ENCODE peak calls at places on chromosomes 1 and 21, in six cellular contexts. Y is RWPE2; J is RWPE1; N is NCI-H1048; S is T-helper 2 cell; U is CD8-positive, alpha-beta T cell. P is an unnamed sample.

GRCh38 chr1:55423376-55423775 is 208.2 kb upstream of the USP24 start:
- DNase-seq in Y (no peak), J (no peak), S (no peak), N (no peak), U (no peak), P (no peak)

GRCh38 chr21:31132574-31133242 is 94.4 kb upstream of the KRTAP19-8 start:
- DNase-seq in N (no peak), J (no peak), S (peak), Y (no peak), U (peak), P (peak)

GRCh38 chr1:58768332-58768731 is 15.5 kb downstream of the JUN start:
- DNase-seq in N (no peak), J (no peak), U (no peak), Y (no peak), S (no peak), P (no peak)

GRCh38 chr21:39334611-39335010 is 14.3 kb downstream of the HMGN1 start:
- DNase-seq in J (no peak), U (no peak), Y (no peak), N (no peak), S (no peak), P (no peak)

GRCh38 chr1:180252638-180253536 is 22.8 kb downstream of the LHX4 start:
- DNase-seq in S (peak), U (peak), J (peak), Y (no peak), N (peak), P (peak)

GRCh38 chr1:187685338-187685737 is 856.6 kb downstream of the PLA2G4A start:
- DNase-seq in Y (no peak), U (no peak), J (peak), N (no peak), S (no peak), P (peak)

GRCh38 chr21:32336711-32337110 is 38.1 kb downstream of the MRAP start:
- DNase-seq in S (no peak), J (peak), N (no peak), U (no peak), Y (no peak), P (peak)

GRCh38 chr1:205739348-205740160 is 10.4 kb downstream of the NUCKS1 start:
- DNase-seq in N (no peak), S (no peak), U (no peak), J (no peak), Y (no peak), P (peak)

GRCh38 chr1:92484472-92485373 is 2.0 kb downstream of the GFI1 start:
- DNase-seq in J (no peak), Y (peak), U (peak), S (peak), N (no peak), P (no peak)

GRCh38 chr21:21750124-21750825 is 752.1 kb downstream of the NCAM2 start:
- DNase-seq in U (no peak), S (no peak), N (no peak), J (no peak), Y (no peak), P (no peak)

GRCh38 chr1:151145158-151146071 is 1.0 kb downstream of the SEMA6C start:
- DNase-seq in Y (no peak), U (peak), N (no peak), J (no peak), S (peak), P (no peak)

GRCh38 chr1:26822737-26823395 is 3.6 kb upstream of the ZDHHC18 start:
- DNase-seq in J (no peak), S (no peak), Y (no peak), U (no peak), N (no peak), P (no peak)

GRCh38 chr1:211920141-211920572 is 89.6 kb upstream of the LPGAT1 start:
- DNase-seq in Y (no peak), U (no peak), J (no peak), S (no peak), N (no peak), P (peak)

GRCh38 chr1:31753623-31754349 is 10.4 kb downstream of the ADGRB2 start:
- DNase-seq in Y (no peak), N (no peak), J (peak), S (no peak), U (no peak), P (no peak)

GRCh38 chr1:50347933-50348332 is 75.3 kb downstream of the DMRTA2 start:
- DNase-seq in J (no peak), N (no peak), Y (no peak), U (no peak), S (no peak), P (no peak)

GRCh38 chr1:74679811-74680210 is 6.2 kb upstream of the ERICH3 start:
- DNase-seq in U (no peak), J (no peak), N (no peak), Y (no peak), S (no peak), P (peak)

GRCh38 chr1:230861489-230861888 is 6.8 kb downstream of the C1orf198 start:
- DNase-seq in N (no peak), U (no peak), J (no peak), Y (no peak), S (no peak), P (no peak)

GRCh38 chr21:27536319-27536718 is 569.4 kb upstream of the ADAMTS5 start:
- DNase-seq in Y (no peak), N (no peak), U (no peak), J (no peak), S (no peak), P (peak)

GRCh38 chr21:35697321-35697808 is 363.0 kb downstream of the SETD4 start:
- DNase-seq in N (no peak), U (no peak), S (no peak), J (no peak), Y (no peak), P (peak)

GRCh38 chr1:45840704-45841103 is 37.3 kb downstream of the MAST2 start:
- DNase-seq in Y (no peak), S (no peak), J (no peak), U (no peak), N (no peak), P (no peak)

GRCh38 chr1:26285366-26286063 is 5.6 kb downstream of the SH3BGRL3 start:
- DNase-seq in J (no peak), U (peak), N (no peak), S (peak), Y (peak), P (no peak)

GRCh38 chr1:60899464-60899863 is 182.9 kb upstream of the NFIA start:
- DNase-seq in S (peak), Y (no peak), J (no peak), U (no peak), N (no peak), P (no peak)

GRCh38 chr1:180136968-180137356 is 17.7 kb upstream of the QSOX1 start:
- DNase-seq in U (no peak), J (no peak), N (no peak), S (no peak), Y (no peak), P (no peak)

GRCh38 chr1:53627031-53627430 is 111.9 kb downstream of the GLIS1 start:
- DNase-seq in Y (no peak), U (peak), J (no peak), S (no peak), N (no peak), P (no peak)

GRCh38 chr1:210800756-210801155 is 333.2 kb downstream of the KCNH1 start:
- DNase-seq in N (no peak), J (no peak), U (no peak), S (no peak), Y (no peak), P (no peak)

GRCh38 chr1:17561252-17561558 is 21.7 kb downstream of the ARHGEF10L start:
- DNase-seq in N (no peak), J (no peak), S (no peak), Y (no peak), U (no peak), P (peak)

GRCh38 chr1:199786695-199787094 is 240.8 kb upstream of the NR5A2 start:
- DNase-seq in S (no peak), N (no peak), J (no peak), U (no peak), Y (no peak), P (no peak)

GRCh38 chr1:1877852-1878436 is 12.9 kb downstream of the GNB1 start:
- DNase-seq in U (no peak), N (no peak), S (no peak), Y (no peak), J (no peak), P (no peak)

GRCh38 chr1:211352985-211353515 is 26.4 kb downstream of the TRAF5 start:
- DNase-seq in J (peak), U (peak), N (no peak), Y (no peak), S (peak), P (no peak)

GRCh38 chr1:94207695-94208094 is 29.7 kb downstream of the ARHGAP29 start:
- DNase-seq in Y (no peak), N (no peak), S (no peak), J (no peak), U (no peak), P (no peak)

GRCh38 chr1:92899780-92900179 is 61.5 kb downstream of the DIPK1A start:
- DNase-seq in Y (no peak), U (no peak), J (no peak), S (no peak), N (no peak), P (no peak)

GRCh38 chr1:184060316-184060715 is 8.8 kb downstream of the TSEN15 start:
- DNase-seq in Y (no peak), S (no peak), U (no peak), J (no peak), N (no peak), P (peak)

GRCh38 chr1:17991996-17992395 is 115.6 kb upstream of the IGSF21 start:
- DNase-seq in J (no peak), U (no peak), S (no peak), Y (no peak), N (no peak), P (no peak)

GRCh38 chr1:89834078-89834704 is 13.4 kb downstream of the LRRC8D start:
- DNase-seq in N (no peak), J (no peak), S (no peak), Y (no peak), U (no peak), P (no peak)

P was measured in astrocyte of the spinal cord.